ENCODE peak calls at places on chromosomes 2 and 18, in nine cellular contexts. One of them, this sample, is unnamed.

GRCh38 chr18:36028859-36029258 is 38.5 kb downstream of the RPRD1A start:
- DNase-seq in pancreas: peak; percentile 50
- DNase-seq in HTR-8/SVneo: no peak
- DNase-seq in vagina: no peak
- DNase-seq in CD4-positive, alpha-beta memory T cell: no peak
- DNase-seq in neuronal stem cell: no peak
- DNase-seq in CD8-positive, alpha-beta memory T cell: no peak
- DNase-seq in stomach: no peak
- DNase-seq in nucleus accumbens: no peak
- DNase-seq in this sample: no peak

GRCh38 chr2:17628349-17629261 is 88.1 kb downstream of the VSNL1 start:
- DNase-seq in pancreas: no peak
- DNase-seq in HTR-8/SVneo: no peak
- DNase-seq in vagina: no peak
- DNase-seq in CD4-positive, alpha-beta memory T cell: no peak
- DNase-seq in neuronal stem cell: no peak
- DNase-seq in CD8-positive, alpha-beta memory T cell: no peak
- DNase-seq in stomach: no peak
- DNase-seq in nucleus accumbens: no peak
- DNase-seq in this sample: peak; percentile 13

GRCh38 chr18:25409971-25410370 is 58.0 kb upstream of the ZNF521 start:
- DNase-seq in pancreas: no peak
- DNase-seq in HTR-8/SVneo: no peak
- DNase-seq in vagina: no peak
- DNase-seq in CD4-positive, alpha-beta memory T cell: no peak
- DNase-seq in neuronal stem cell: no peak
- DNase-seq in CD8-positive, alpha-beta memory T cell: no peak
- DNase-seq in stomach: no peak
- DNase-seq in nucleus accumbens: no peak
- DNase-seq in this sample: no peak

GRCh38 chr2:12051831-12052230 is 305.4 kb downstream of the LPIN1 start:
- DNase-seq in pancreas: no peak
- DNase-seq in HTR-8/SVneo: no peak
- DNase-seq in vagina: no peak
- DNase-seq in CD4-positive, alpha-beta memory T cell: no peak
- DNase-seq in neuronal stem cell: no peak
- DNase-seq in CD8-positive, alpha-beta memory T cell: no peak
- DNase-seq in stomach: no peak
- DNase-seq in nucleus accumbens: no peak
- DNase-seq in this sample: no peak

GRCh38 chr2:216666461-216667233 is 28.7 kb downstream of the IGFBP5 start:
- DNase-seq in pancreas: peak; percentile 53
- DNase-seq in HTR-8/SVneo: peak; percentile 73
- DNase-seq in vagina: no peak
- DNase-seq in CD4-positive, alpha-beta memory T cell: peak; percentile 47
- DNase-seq in neuronal stem cell: peak; percentile 82
- DNase-seq in CD8-positive, alpha-beta memory T cell: peak; percentile 38
- DNase-seq in stomach: peak; percentile 79
- DNase-seq in nucleus accumbens: no peak
- DNase-seq in this sample: peak; percentile 81

GRCh38 chr2:33210626-33211025 is 263.9 kb downstream of the LTBP1 start:
- DNase-seq in pancreas: no peak
- DNase-seq in HTR-8/SVneo: peak; percentile 62
- DNase-seq in vagina: no peak
- DNase-seq in CD4-positive, alpha-beta memory T cell: no peak
- DNase-seq in neuronal stem cell: no peak
- DNase-seq in CD8-positive, alpha-beta memory T cell: no peak
- DNase-seq in stomach: no peak
- DNase-seq in nucleus accumbens: no peak
- DNase-seq in this sample: peak; percentile 86

GRCh38 chr2:226609361-226609760 is 190.3 kb downstream of the IRS1 start:
- DNase-seq in pancreas: no peak
- DNase-seq in HTR-8/SVneo: no peak
- DNase-seq in vagina: no peak
- DNase-seq in CD4-positive, alpha-beta memory T cell: no peak
- DNase-seq in neuronal stem cell: no peak
- DNase-seq in CD8-positive, alpha-beta memory T cell: no peak
- DNase-seq in stomach: no peak
- DNase-seq in nucleus accumbens: no peak
- DNase-seq in this sample: peak; percentile 20

GRCh38 chr2:8132371-8132831 is 549.5 kb upstream of the ID2 start:
- DNase-seq in pancreas: no peak
- DNase-seq in HTR-8/SVneo: no peak
- DNase-seq in vagina: no peak
- DNase-seq in CD4-positive, alpha-beta memory T cell: no peak
- DNase-seq in neuronal stem cell: no peak
- DNase-seq in CD8-positive, alpha-beta memory T cell: no peak
- DNase-seq in stomach: no peak
- DNase-seq in nucleus accumbens: no peak
- DNase-seq in this sample: no peak

GRCh38 chr18:3594760-3595241 is 144.8 kb downstream of the TGIF1 start:
- DNase-seq in pancreas: peak; percentile 36
- DNase-seq in HTR-8/SVneo: no peak
- DNase-seq in vagina: no peak
- DNase-seq in CD4-positive, alpha-beta memory T cell: peak; percentile 63
- DNase-seq in neuronal stem cell: no peak
- DNase-seq in CD8-positive, alpha-beta memory T cell: no peak
- DNase-seq in stomach: peak; percentile 37
- DNase-seq in nucleus accumbens: no peak
- DNase-seq in this sample: no peak

GRCh38 chr2:117553448-117553847 is 261.0 kb upstream of the DDX18 start:
- DNase-seq in pancreas: no peak
- DNase-seq in HTR-8/SVneo: no peak
- DNase-seq in vagina: no peak
- DNase-seq in CD4-positive, alpha-beta memory T cell: no peak
- DNase-seq in neuronal stem cell: no peak
- DNase-seq in CD8-positive, alpha-beta memory T cell: no peak
- DNase-seq in stomach: no peak
- DNase-seq in nucleus accumbens: no peak
- DNase-seq in this sample: no peak

GRCh38 chr2:58614259-58614658 is 373.1 kb upstream of the FANCL start:
- DNase-seq in pancreas: no peak
- DNase-seq in HTR-8/SVneo: no peak
- DNase-seq in vagina: no peak
- DNase-seq in CD4-positive, alpha-beta memory T cell: no peak
- DNase-seq in neuronal stem cell: no peak
- DNase-seq in CD8-positive, alpha-beta memory T cell: no peak
- DNase-seq in stomach: no peak
- DNase-seq in nucleus accumbens: no peak
- DNase-seq in this sample: no peak

GRCh38 chr18:62287753-62288668 is 37.1 kb upstream of the TNFRSF11A start:
- DNase-seq in pancreas: no peak
- DNase-seq in HTR-8/SVneo: no peak
- DNase-seq in vagina: no peak
- DNase-seq in CD4-positive, alpha-beta memory T cell: no peak
- DNase-seq in neuronal stem cell: no peak
- DNase-seq in CD8-positive, alpha-beta memory T cell: no peak
- DNase-seq in stomach: no peak
- DNase-seq in nucleus accumbens: no peak
- DNase-seq in this sample: no peak

GRCh38 chr2:203126971-203127370 is 111.8 kb upstream of the CYP20A1 start:
- DNase-seq in pancreas: no peak
- DNase-seq in HTR-8/SVneo: no peak
- DNase-seq in vagina: no peak
- DNase-seq in CD4-positive, alpha-beta memory T cell: no peak
- DNase-seq in neuronal stem cell: no peak
- DNase-seq in CD8-positive, alpha-beta memory T cell: no peak
- DNase-seq in stomach: no peak
- DNase-seq in nucleus accumbens: no peak
- DNase-seq in this sample: peak; percentile 51

GRCh38 chr2:240293126-240293864 is 142.2 kb upstream of the GPC1 start:
- DNase-seq in pancreas: no peak
- DNase-seq in HTR-8/SVneo: no peak
- DNase-seq in vagina: no peak
- DNase-seq in CD4-positive, alpha-beta memory T cell: no peak
- DNase-seq in neuronal stem cell: no peak
- DNase-seq in CD8-positive, alpha-beta memory T cell: no peak
- DNase-seq in stomach: peak; percentile 23
- DNase-seq in nucleus accumbens: no peak
- DNase-seq in this sample: no peak

GRCh38 chr2:10792001-10792400 is 20.6 kb downstream of the PDIA6 start:
- DNase-seq in pancreas: no peak
- DNase-seq in HTR-8/SVneo: no peak
- DNase-seq in vagina: no peak
- DNase-seq in CD4-positive, alpha-beta memory T cell: peak; percentile 68
- DNase-seq in neuronal stem cell: no peak
- DNase-seq in CD8-positive, alpha-beta memory T cell: no peak
- DNase-seq in stomach: no peak
- DNase-seq in nucleus accumbens: no peak
- DNase-seq in this sample: no peak

GRCh38 chr2:209661286-209661685 is 110.3 kb upstream of the UNC80 start:
- DNase-seq in pancreas: no peak
- DNase-seq in HTR-8/SVneo: no peak
- DNase-seq in vagina: no peak
- DNase-seq in CD4-positive, alpha-beta memory T cell: no peak
- DNase-seq in neuronal stem cell: peak; percentile 55
- DNase-seq in CD8-positive, alpha-beta memory T cell: no peak
- DNase-seq in stomach: no peak
- DNase-seq in nucleus accumbens: no peak
- DNase-seq in this sample: no peak

GRCh38 chr2:11746807-11747459 is 501 bp downstream of the LPIN1 start:
- DNase-seq in pancreas: peak; percentile 49
- DNase-seq in HTR-8/SVneo: no peak
- DNase-seq in vagina: peak; percentile 83
- DNase-seq in CD4-positive, alpha-beta memory T cell: no peak
- DNase-seq in neuronal stem cell: no peak
- DNase-seq in CD8-positive, alpha-beta memory T cell: no peak
- DNase-seq in stomach: peak; percentile 41
- DNase-seq in nucleus accumbens: no peak
- DNase-seq in this sample: peak; percentile 19

GRCh38 chr18:55927831-55928230 is 339.8 kb upstream of the TCF4 start:
- DNase-seq in pancreas: no peak
- DNase-seq in HTR-8/SVneo: no peak
- DNase-seq in vagina: no peak
- DNase-seq in CD4-positive, alpha-beta memory T cell: no peak
- DNase-seq in neuronal stem cell: no peak
- DNase-seq in CD8-positive, alpha-beta memory T cell: no peak
- DNase-seq in stomach: no peak
- DNase-seq in nucleus accumbens: no peak
- DNase-seq in this sample: peak; percentile 66

GRCh38 chr2:183919926-183920325 is 678.4 kb upstream of the ZNF804A start:
- DNase-seq in pancreas: no peak
- DNase-seq in HTR-8/SVneo: no peak
- DNase-seq in vagina: no peak
- DNase-seq in CD4-positive, alpha-beta memory T cell: no peak
- DNase-seq in neuronal stem cell: no peak
- DNase-seq in CD8-positive, alpha-beta memory T cell: no peak
- DNase-seq in stomach: no peak
- DNase-seq in nucleus accumbens: no peak
- DNase-seq in this sample: no peak

GRCh38 chr18:36527025-36527424 is 229.5 kb downstream of the FHOD3 start:
- DNase-seq in pancreas: no peak
- DNase-seq in HTR-8/SVneo: no peak
- DNase-seq in vagina: no peak
- DNase-seq in CD4-positive, alpha-beta memory T cell: no peak
- DNase-seq in neuronal stem cell: no peak
- DNase-seq in CD8-positive, alpha-beta memory T cell: no peak
- DNase-seq in stomach: no peak
- DNase-seq in nucleus accumbens: no peak
- DNase-seq in this sample: no peak

GRCh38 chr18:11850821-11851155 is 425 bp upstream of the CHMP1B start:
- DNase-seq in pancreas: no peak
- DNase-seq in HTR-8/SVneo: no peak
- DNase-seq in vagina: no peak
- DNase-seq in CD4-positive, alpha-beta memory T cell: no peak
- DNase-seq in neuronal stem cell: no peak
- DNase-seq in CD8-positive, alpha-beta memory T cell: no peak
- DNase-seq in stomach: no peak
- DNase-seq in nucleus accumbens: no peak
- DNase-seq in this sample: no peak

GRCh38 chr2:233422050-233422639 is 67.9 kb downstream of the DGKD start:
- DNase-seq in pancreas: no peak
- DNase-seq in HTR-8/SVneo: peak; percentile 51
- DNase-seq in vagina: peak; percentile 60
- DNase-seq in CD4-positive, alpha-beta memory T cell: peak; percentile 79
- DNase-seq in neuronal stem cell: no peak
- DNase-seq in CD8-positive, alpha-beta memory T cell: peak; percentile 53
- DNase-seq in stomach: peak; percentile 93
- DNase-seq in nucleus accumbens: no peak
- DNase-seq in this sample: no peak

GRCh38 chr2:199707584-199708185 is 143.3 kb downstream of the FTCDNL1 start:
- DNase-seq in pancreas: no peak
- DNase-seq in HTR-8/SVneo: no peak
- DNase-seq in vagina: no peak
- DNase-seq in CD4-positive, alpha-beta memory T cell: no peak
- DNase-seq in neuronal stem cell: no peak
- DNase-seq in CD8-positive, alpha-beta memory T cell: no peak
- DNase-seq in stomach: no peak
- DNase-seq in nucleus accumbens: no peak
- DNase-seq in this sample: no peak

GRCh38 chr18:48902023-48902855 is 48.5 kb downstream of the SMAD7 start:
- DNase-seq in pancreas: peak; percentile 88
- DNase-seq in HTR-8/SVneo: peak; percentile 74
- DNase-seq in vagina: no peak
- DNase-seq in CD4-positive, alpha-beta memory T cell: no peak
- DNase-seq in neuronal stem cell: no peak
- DNase-seq in CD8-positive, alpha-beta memory T cell: no peak
- DNase-seq in stomach: peak; percentile 89
- DNase-seq in nucleus accumbens: no peak
- DNase-seq in this sample: peak; percentile 95

GRCh38 chr2:47198985-47199451 is 43.9 kb upstream of the STPG4 start:
- DNase-seq in pancreas: no peak
- DNase-seq in HTR-8/SVneo: peak; percentile 89
- DNase-seq in vagina: peak; percentile 40
- DNase-seq in CD4-positive, alpha-beta memory T cell: no peak
- DNase-seq in neuronal stem cell: no peak
- DNase-seq in CD8-positive, alpha-beta memory T cell: no peak
- DNase-seq in stomach: no peak
- DNase-seq in nucleus accumbens: no peak
- DNase-seq in this sample: peak; percentile 88

GRCh38 chr2:217125004-217125403 is 265.1 kb upstream of the TNP1 start:
- DNase-seq in pancreas: no peak
- DNase-seq in HTR-8/SVneo: no peak
- DNase-seq in vagina: no peak
- DNase-seq in CD4-positive, alpha-beta memory T cell: no peak
- DNase-seq in neuronal stem cell: no peak
- DNase-seq in CD8-positive, alpha-beta memory T cell: no peak
- DNase-seq in stomach: no peak
- DNase-seq in nucleus accumbens: no peak
- DNase-seq in this sample: peak; percentile 5

GRCh38 chr2:25690058-25690457 is 16.7 kb upstream of the DTNB start:
- DNase-seq in pancreas: no peak
- DNase-seq in HTR-8/SVneo: peak; percentile 57
- DNase-seq in vagina: no peak
- DNase-seq in CD4-positive, alpha-beta memory T cell: no peak
- DNase-seq in neuronal stem cell: no peak
- DNase-seq in CD8-positive, alpha-beta memory T cell: no peak
- DNase-seq in stomach: peak; percentile 25
- DNase-seq in nucleus accumbens: no peak
- DNase-seq in this sample: no peak

GRCh38 chr2:200592414-200593075 is 6.7 kb downstream of the AOX1 start:
- DNase-seq in pancreas: peak; percentile 57
- DNase-seq in HTR-8/SVneo: no peak
- DNase-seq in vagina: no peak
- DNase-seq in CD4-positive, alpha-beta memory T cell: no peak
- DNase-seq in neuronal stem cell: no peak
- DNase-seq in CD8-positive, alpha-beta memory T cell: no peak
- DNase-seq in stomach: no peak
- DNase-seq in nucleus accumbens: no peak
- DNase-seq in this sample: no peak

GRCh38 chr2:219253753-219254589 is at the start of gene TUBA4A:
- DNase-seq in pancreas: peak; percentile 87
- DNase-seq in HTR-8/SVneo: peak; percentile 67
- DNase-seq in vagina: no peak
- DNase-seq in CD4-positive, alpha-beta memory T cell: peak; percentile 90
- DNase-seq in neuronal stem cell: peak; percentile 39
- DNase-seq in CD8-positive, alpha-beta memory T cell: peak; percentile 90
- DNase-seq in stomach: peak; percentile 94
- DNase-seq in nucleus accumbens: peak; percentile 68
- DNase-seq in this sample: peak; percentile 97

GRCh38 chr18:68666316-68666715 is 48.6 kb downstream of the TMX3 start:
- DNase-seq in pancreas: no peak
- DNase-seq in HTR-8/SVneo: no peak
- DNase-seq in vagina: no peak
- DNase-seq in CD4-positive, alpha-beta memory T cell: no peak
- DNase-seq in neuronal stem cell: no peak
- DNase-seq in CD8-positive, alpha-beta memory T cell: no peak
- DNase-seq in stomach: no peak
- DNase-seq in nucleus accumbens: no peak
- DNase-seq in this sample: peak; percentile 3

GRCh38 chr2:107622741-107623310 is 203.9 kb upstream of the RGPD4 start:
- DNase-seq in pancreas: no peak
- DNase-seq in HTR-8/SVneo: no peak
- DNase-seq in vagina: no peak
- DNase-seq in CD4-positive, alpha-beta memory T cell: no peak
- DNase-seq in neuronal stem cell: no peak
- DNase-seq in CD8-positive, alpha-beta memory T cell: no peak
- DNase-seq in stomach: no peak
- DNase-seq in nucleus accumbens: no peak
- DNase-seq in this sample: no peak

This sample was measured in GM03348.